ENCODE peak calls at places on chromosomes 5 and 9, in ten cellular contexts. T is kidney epithelial cell; D is body of pancreas; M is chondrocyte; Y is H9; O is heart right ventricle; G is cardiac fibroblast; J is CD8-positive, alpha-beta T cell; F is A673; B is spleen. A is an unnamed sample.

GRCh38 chr5:169945831-169946261 is 34.4 kb downstream of the INSYN2B start:
- DNase-seq in Y (peak), D (no peak), G (peak), B (no peak), M (no peak), O (peak), T (peak), J (no peak), F (peak), A (no peak)

GRCh38 chr5:79135790-79136553 is 24.4 kb downstream of the BHMT start:
- DNase-seq in F (no peak), B (no peak), Y (peak), O (no peak), G (no peak), J (no peak), T (no peak), D (no peak), M (no peak), A (no peak)

GRCh38 chr5:172584638-172585037 is 56.4 kb upstream of the NEURL1B start:
- DNase-seq in B (no peak), J (no peak), O (no peak), D (no peak), Y (no peak), G (no peak), T (no peak), F (no peak), M (no peak), A (no peak)

GRCh38 chr5:91378683-91379601 is 4.2 kb downstream of the ARRDC3 start:
- DNase-seq in O (no peak), Y (no peak), T (no peak), J (no peak), G (no peak), F (peak), D (no peak), B (no peak), M (no peak), A (no peak)

GRCh38 chr5:170633235-170634041 is 129.6 kb downstream of the KCNIP1 start:
- DNase-seq in J (no peak), T (peak), D (peak), O (peak), F (peak), Y (peak), G (peak), M (peak), B (peak), A (peak)

GRCh38 chr5:154267516-154267915 is 77.0 kb downstream of the GALNT10 start:
- DNase-seq in O (no peak), F (no peak), T (no peak), M (no peak), G (peak), Y (no peak), D (no peak), B (no peak), J (no peak), A (no peak)

GRCh38 chr9:111481885-111482636 is 2.1 kb downstream of the ECPAS start:
- DNase-seq in G (peak), F (peak), O (no peak), T (no peak), Y (no peak), J (no peak), M (no peak), D (no peak), B (no peak), A (peak)

GRCh38 chr5:61450170-61450815 is 118.2 kb downstream of the ZSWIM6 start:
- DNase-seq in B (no peak), Y (no peak), G (peak), O (no peak), J (no peak), M (no peak), T (peak), F (peak), D (no peak), A (no peak)

GRCh38 chr5:9715891-9716335 is 85.8 kb upstream of the TAS2R1 start:
- DNase-seq in B (no peak), T (no peak), M (no peak), D (no peak), O (no peak), J (no peak), Y (no peak), G (peak), F (no peak), A (no peak)

GRCh38 chr5:130705368-130705767 is 459.7 kb downstream of the HINT1 start:
- DNase-seq in B (no peak), T (no peak), J (no peak), Y (no peak), G (no peak), D (no peak), O (no peak), F (no peak), M (no peak), A (no peak)

GRCh38 chr9:12702160-12702758 is 9.1 kb downstream of the TYRP1 start:
- DNase-seq in G (peak), Y (peak), T (no peak), D (peak), O (peak), M (no peak), B (no peak), J (no peak), F (peak), A (no peak)

GRCh38 chr9:131851414-131851813 is 111.5 kb upstream of the RAPGEF1 start:
- DNase-seq in T (no peak), M (no peak), B (no peak), Y (no peak), J (no peak), G (no peak), D (no peak), O (no peak), F (no peak), A (no peak)

GRCh38 chr9:123456011-123456410 is 100.0 kb downstream of the CRB2 start:
- DNase-seq in B (peak), O (no peak), F (no peak), Y (no peak), M (peak), T (no peak), D (no peak), J (no peak), G (no peak), A (no peak)

GRCh38 chr5:43137326-43137725 is 16.6 kb downstream of the ZNF131 start:
- DNase-seq in O (no peak), M (no peak), D (no peak), Y (no peak), G (no peak), B (no peak), J (no peak), T (no peak), F (no peak), A (no peak)

GRCh38 chr5:172833691-172834569 is at the start of gene ERGIC1:
- DNase-seq in B (peak), G (peak), J (peak), O (peak), M (peak), D (peak), Y (peak), T (no peak), F (peak), A (peak)

GRCh38 chr9:4490705-4491620 is 695 bp downstream of the SLC1A1 start:
- DNase-seq in G (no peak), J (no peak), B (no peak), T (no peak), Y (no peak), M (no peak), O (peak), F (peak), D (peak), A (no peak)
- TF ChIP-seq CTCF in G (no peak), J (no peak), B (no peak), T (no peak), Y (no peak), M (no peak), O (no peak), F (no peak), D (no peak), A (no peak)

GRCh38 chr5:103475629-103476240 is 86.9 kb downstream of the NUDT12 start:
- DNase-seq in B (no peak), T (no peak), J (no peak), F (peak), D (no peak), G (peak), M (no peak), Y (no peak), O (no peak), A (no peak)
- TF ChIP-seq CTCF in B (peak), T (peak), J (peak), F (peak), D (peak), G (peak), M (peak), Y (peak), O (peak), A (peak)

DNA sequence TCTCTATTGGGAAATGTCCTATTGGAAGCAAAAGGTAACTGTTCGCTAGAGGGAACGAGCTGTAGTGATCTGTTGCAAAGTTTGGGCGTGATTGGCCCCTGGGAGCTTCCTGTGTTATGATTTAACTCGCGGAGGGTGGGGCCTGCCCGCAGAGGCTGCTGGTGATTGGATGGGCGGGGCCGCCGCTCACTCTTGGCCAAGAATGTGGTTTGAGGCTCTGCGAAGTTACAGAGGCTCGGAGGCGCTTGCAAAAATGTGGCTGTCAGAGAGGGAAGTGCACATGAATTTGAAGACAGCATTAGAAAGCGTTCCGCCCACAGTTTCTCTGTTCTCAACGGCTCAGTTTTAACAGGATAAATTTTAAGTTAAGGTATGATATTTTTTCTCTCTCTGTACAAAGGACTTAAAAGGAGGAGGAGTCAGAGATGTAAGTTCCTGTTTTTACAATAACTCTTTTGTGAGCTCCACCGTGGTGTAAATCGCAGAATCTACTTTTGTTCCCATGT is 46.9 kb downstream of the CNTRL start:
- DNase-seq in M (peak), F (peak), O (peak), T (peak), D (peak), B (peak), J (peak), Y (peak), G (peak), A (peak)
- TF ChIP-seq CTCF in M (peak), F (peak), O (peak), T (peak), D (peak), B (peak), J (peak), Y (no peak), G (peak), A (peak)

DNA sequence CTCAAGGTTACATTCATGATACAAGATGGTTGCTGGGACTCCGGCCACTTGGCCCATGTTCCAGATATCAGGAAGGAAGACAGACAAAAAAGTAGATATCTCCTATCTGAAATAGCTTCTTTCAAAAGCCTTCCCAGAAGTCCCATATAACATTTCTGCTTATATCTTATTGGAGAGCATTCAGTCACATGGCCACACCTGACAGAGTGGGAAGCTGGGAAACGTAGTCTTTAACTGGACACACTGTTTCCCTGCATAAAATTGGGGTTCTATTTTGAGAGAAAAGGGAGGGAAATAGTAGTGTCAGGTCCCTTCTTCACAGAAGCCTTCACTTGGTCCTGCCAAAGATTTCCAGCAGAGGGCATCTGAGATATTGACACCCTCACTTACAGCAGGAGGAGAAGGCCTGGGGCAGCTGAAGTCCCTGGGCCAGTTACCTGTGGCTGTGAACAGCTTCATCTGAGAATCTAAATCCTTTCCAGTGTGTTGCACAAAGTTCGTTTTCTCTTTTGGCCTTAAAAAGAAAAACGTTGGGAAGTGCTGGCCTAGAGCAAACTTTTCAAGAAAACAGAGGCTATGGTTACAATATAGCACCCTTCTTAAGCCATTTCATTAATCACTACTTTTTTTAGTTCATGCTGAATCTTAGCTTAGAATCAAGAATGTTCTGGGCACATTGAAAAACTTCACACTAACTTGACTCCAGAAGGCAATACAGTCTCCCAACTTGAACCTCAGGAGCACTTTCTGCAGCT is 33.5 kb downstream of the SPEF2 start:
- DNase-seq in M (no peak), J (peak), F (peak), T (no peak), B (no peak), D (no peak), G (peak), O (no peak), Y (peak), A (no peak)
- TF ChIP-seq CTCF in M (peak), J (peak), F (peak), T (peak), B (peak), D (no peak), G (peak), O (no peak), Y (peak), A (peak)

GRCh38 chr5:76074487-76074886 is 8.7 kb upstream of the SV2C start:
- DNase-seq in Y (peak), O (no peak), M (no peak), T (no peak), J (no peak), G (no peak), F (peak), B (no peak), D (no peak), A (no peak)
- TF ChIP-seq CTCF in Y (peak), O (no peak), M (peak), T (peak), J (peak), G (no peak), F (peak), B (peak), D (peak), A (no peak)

A was measured in gastrocnemius medialis.